ENCODE peak calls at places on chromosomes 3 and 15, in eight cellular contexts. N is stomach, Q is HepG2, V is K562, S is transverse colon, T is SK-N-SH, L is esophagus muscularis mucosa, X is suprapubic skin. H is an unnamed sample.

GRCh38 chr3:48679416-48680380 is 6.0 kb downstream of the NCKIPSD start:
- DNase-seq in N (no peak), Q (no peak), V (no peak), S (no peak), T (no peak), L (no peak), X (no peak), H (no peak)

GRCh38 chr3:175005881-175006280 is 146.7 kb downstream of the NAALADL2 start:
- DNase-seq in N (no peak), Q (no peak), V (no peak), S (no peak), T (no peak), L (no peak), X (no peak), H (no peak)

GRCh38 chr15:48774484-48774883 is 36.4 kb downstream of the CEP152 start:
- DNase-seq in N (no peak), Q (no peak), V (no peak), S (no peak), T (no peak), L (no peak), X (no peak), H (no peak)

GRCh38 chr15:52256366-52256765 is 39.2 kb downstream of the MYO5C start:
- DNase-seq in N (peak; percentile 74), Q (peak; percentile 45), V (peak; percentile 69), S (peak; percentile 79), T (peak; percentile 76), L (peak; percentile 96), X (peak; percentile 81), H (peak; percentile 82)

GRCh38 chr3:139552632-139553335 is 13.2 kb upstream of the RBP1 start:
- DNase-seq in N (no peak), Q (no peak), V (no peak), S (no peak), T (no peak), L (no peak), X (no peak), H (no peak)

GRCh38 chr3:137765310-137766033 is 1.4 kb downstream of the SOX14 start:
- DNase-seq in N (no peak), Q (no peak), V (no peak), S (no peak), T (peak; percentile 44), L (peak; percentile 75), X (no peak), H (no peak)

GRCh38 chr3:32848215-32848614 is 30.4 kb downstream of the TRIM71 start:
- DNase-seq in N (no peak), Q (no peak), V (peak; percentile 82), S (no peak), T (no peak), L (no peak), X (no peak), H (no peak)

GRCh38 chr15:95733931-95734330 is 596.6 kb upstream of the NR2F2 start:
- DNase-seq in N (no peak), Q (no peak), V (no peak), S (no peak), T (no peak), L (no peak), X (no peak), H (no peak)

GRCh38 chr15:96115642-96116041 is 214.9 kb upstream of the NR2F2 start:
- DNase-seq in N (no peak), Q (no peak), V (no peak), S (no peak), T (no peak), L (peak; percentile 45), X (no peak), H (no peak)

GRCh38 chr3:43838877-43839276 is 148.1 kb downstream of the ABHD5 start:
- DNase-seq in N (no peak), Q (no peak), V (no peak), S (no peak), T (no peak), L (no peak), X (no peak), H (no peak)

GRCh38 chr3:40387001-40387894 is at the start of gene ENTPD3:
- DNase-seq in N (peak; percentile 64), Q (no peak), V (peak; percentile 82), S (peak; percentile 26), T (peak; percentile 46), L (no peak), X (no peak), H (no peak)

DNA sequence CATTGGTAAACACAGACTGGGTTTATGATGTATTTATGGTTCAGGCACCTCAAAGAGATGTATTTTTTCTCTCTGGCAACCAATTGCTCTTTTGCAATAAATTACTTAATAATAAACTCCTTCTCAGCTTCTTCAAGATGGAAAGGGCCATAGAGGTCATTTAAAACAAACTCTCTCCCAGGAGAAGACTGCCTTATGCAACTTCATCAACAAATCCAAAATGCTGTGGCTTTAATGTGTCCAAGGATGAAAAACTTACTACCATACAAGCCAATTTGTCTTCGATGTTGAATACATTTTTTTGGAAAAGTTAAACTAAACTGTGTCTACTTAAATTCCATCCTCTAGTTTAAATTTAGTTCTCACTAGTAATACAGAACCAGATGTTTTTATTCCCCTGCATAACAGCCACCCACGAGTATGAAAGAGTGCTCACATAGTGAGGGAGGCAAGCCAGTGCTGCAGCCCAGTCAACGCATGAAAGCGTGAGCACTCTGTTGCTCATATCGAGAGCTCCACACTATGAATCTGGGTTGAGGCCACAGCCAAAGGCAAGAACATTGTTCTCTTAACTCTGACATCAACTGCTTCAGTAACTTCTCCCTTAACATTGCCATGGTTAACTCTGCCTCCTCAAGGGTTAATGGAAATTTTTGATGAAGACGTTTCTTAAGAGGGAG is 761.3 kb upstream of the GRM7 start:
- DNase-seq in N (no peak), Q (no peak), V (no peak), S (no peak), T (no peak), L (no peak), X (no peak), H (peak; percentile 61)
- TF ChIP-seq EP300 in N (no peak), Q (no peak), V (no peak), S (no peak), T (no peak), L (no peak), X (no peak), H (no peak)

GRCh38 chr3:57019057-57019456 is 41.4 kb upstream of the SPATA12 start:
- DNase-seq in N (no peak), Q (no peak), V (no peak), S (no peak), T (no peak), L (no peak), X (no peak), H (no peak)

GRCh38 chr3:57018246-57018645 is 42.2 kb upstream of the SPATA12 start:
- DNase-seq in N (no peak), Q (no peak), V (no peak), S (no peak), T (no peak), L (no peak), X (no peak), H (no peak)

GRCh38 chr3:57015350-57015729 is 45.1 kb upstream of the SPATA12 start:
- DNase-seq in N (no peak), Q (no peak), V (no peak), S (no peak), T (no peak), L (no peak), X (no peak), H (no peak)

GRCh38 chr3:57015912-57016311 is 44.6 kb upstream of the SPATA12 start:
- DNase-seq in N (no peak), Q (no peak), V (no peak), S (no peak), T (no peak), L (no peak), X (no peak), H (no peak)

GRCh38 chr3:57017481-57017880 is 43.0 kb upstream of the SPATA12 start:
- DNase-seq in N (no peak), Q (peak; percentile 24), V (no peak), S (no peak), T (no peak), L (no peak), X (no peak), H (peak; percentile 77)
- H3K4me1 ChIP-seq in N (peaks cover 7% of the 10 kb centered on the region), Q (peaks cover 20% of the 10 kb centered on the region), V (peaks cover 27% of the 10 kb centered on the region), S (no peaks in the 10 kb centered on the region), T (peaks cover 12% of the 10 kb centered on the region), L (peaks cover 26% of the 10 kb centered on the region), X (peaks cover 11% of the 10 kb centered on the region), H (peaks cover 50% of the 10 kb centered on the region)

GRCh38 chr15:70892002-70892911 is at the start of the genes LRRC49 and THAP10:
- DNase-seq in N (peak; percentile 82), Q (peak; percentile 91), V (peak; percentile 8), S (peak; percentile 84), T (peak; percentile 88), L (peak; percentile 96), X (peak; percentile 89), H (peak; percentile 95)
- TF ChIP-seq POLR2AphosphoS5 in N (peak; percentile 43), Q (peak; percentile 63), V (no peak), S (no peak), T (peak; percentile 11), L (peak; percentile 46), X (no peak), H (no peak)

GRCh38 chr15:58947179-58947578 is 13.7 kb upstream of the SLTM start:
- DNase-seq in N (no peak), Q (no peak), V (no peak), S (no peak), T (no peak), L (no peak), X (no peak), H (no peak)
- TF ChIP-seq EP300 in N (no peak), Q (no peak), V (no peak), S (no peak), T (no peak), L (no peak), X (no peak), H (no peak)

DNA sequence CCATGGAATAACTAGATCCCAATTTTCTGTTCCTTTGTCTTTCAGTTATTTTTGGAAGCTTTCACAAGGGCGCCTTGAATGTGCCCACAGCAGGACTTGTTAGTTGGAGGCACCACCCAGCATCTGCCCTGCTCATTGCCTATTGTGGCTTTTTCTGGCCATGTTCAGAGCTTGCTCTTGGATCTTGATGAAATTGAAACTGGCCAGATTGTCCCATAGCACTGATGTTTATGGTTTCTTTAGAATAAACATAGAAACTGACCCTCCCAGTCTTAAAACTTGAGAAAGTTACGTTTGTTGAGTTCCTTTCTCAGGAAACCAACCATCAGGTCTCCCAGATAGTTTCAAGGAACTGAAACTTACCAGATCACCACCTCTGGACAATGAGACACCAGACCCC is 474.7 kb downstream of the IL5RA start:
- DNase-seq in N (no peak), Q (no peak), V (no peak), S (no peak), T (no peak), L (no peak), X (no peak), H (no peak)
- H3K4me1 ChIP-seq in N (no peaks in the 10 kb centered on the region), Q (no peaks in the 10 kb centered on the region), V (no peaks in the 10 kb centered on the region), S (no peaks in the 10 kb centered on the region), T (no peaks in the 10 kb centered on the region), L (no peaks in the 10 kb centered on the region), X (no peaks in the 10 kb centered on the region), H (no peaks in the 10 kb centered on the region)

GRCh38 chr15:74798388-74799254 is 14.0 kb upstream of the LMAN1L start:
- DNase-seq in N (peak; percentile 88), Q (no peak), V (no peak), S (peak; percentile 81), T (no peak), L (no peak), X (peak; percentile 62), H (peak; percentile 59)
- TF ChIP-seq POLR2AphosphoS5 in N (peak; percentile 50), Q (no peak), V (no peak), S (peak; percentile 38), T (no peak), L (no peak), X (no peak), H (no peak)

DNA sequence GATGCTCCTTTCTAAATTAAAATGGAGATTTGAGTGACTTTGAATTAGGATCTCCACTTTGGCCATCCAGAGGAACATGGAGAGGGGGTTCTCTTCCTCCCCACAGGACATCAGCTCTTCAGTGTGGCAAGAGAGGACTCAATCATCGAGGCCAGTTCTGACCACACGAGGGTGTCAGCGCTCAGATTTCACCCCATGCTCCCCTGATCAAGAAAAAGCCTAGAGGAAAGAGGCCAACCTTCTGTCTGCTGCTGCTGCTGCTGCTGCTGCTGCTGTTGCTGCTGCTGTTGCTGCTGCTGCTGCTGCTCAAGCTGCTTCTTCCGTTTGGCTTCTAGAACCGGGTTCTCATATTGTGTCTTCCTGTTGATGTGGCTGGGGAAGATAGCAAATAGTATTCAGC is 599.1 kb downstream of the MAGI1 start:
- DNase-seq in N (peak; percentile 37), Q (peak; percentile 32), V (peak; percentile 68), S (peak; percentile 35), T (peak; percentile 60), L (no peak), X (no peak), H (peak; percentile 71)
- TF ChIP-seq EP300 in N (no peak), Q (no peak), V (no peak), S (no peak), T (no peak), L (no peak), X (no peak), H (no peak)